ENCODE peak calls at places on chromosomes 4 and X, in seven cellular contexts. F is endothelial cell, K is astrocyte of the spinal cord, R is upper lobe of right lung, Y is GM12865, C is tibial nerve, A is uterus. D is an unnamed sample.

GRCh38 chr4:35105486-35105885 is 1138.8 kb downstream of the ARAP2 start:
- DNase-seq in Y (peak; percentile 10), F (no peak), R (no peak), C (no peak), A (no peak), K (no peak), D (no peak)

GRCh38 chrX:47047989-47048388 is 30.3 kb upstream of the RGN start:
- DNase-seq in C (no peak), R (no peak), A (no peak), F (no peak), K (no peak), Y (no peak), D (no peak)

GRCh38 chrX:8738588-8739189 is 6.8 kb upstream of the ANOS1 start:
- DNase-seq in Y (peak; percentile 26), K (peak; percentile 51), A (no peak), F (peak; percentile 50), C (peak; percentile 60), R (no peak), D (no peak)

GRCh38 chrX:41688154-41688553 is 619 bp upstream of the GPR34 start:
- DNase-seq in F (no peak), K (no peak), A (no peak), R (no peak), C (no peak), Y (no peak), D (no peak)

GRCh38 chr4:103918214-103918613 is 198.4 kb upstream of the TACR3 start:
- DNase-seq in F (no peak), K (no peak), A (no peak), Y (no peak), R (no peak), C (no peak), D (no peak)

GRCh38 chr4:118904935-118905334 is 16.3 kb downstream of the SYNPO2 start:
- DNase-seq in C (no peak), F (no peak), A (peak; percentile 29), Y (no peak), R (no peak), K (no peak), D (no peak)

GRCh38 chrX:9682456-9682855 is 83.2 kb downstream of the GPR143 start:
- DNase-seq in Y (no peak), K (peak; percentile 24), F (no peak), A (no peak), C (peak; percentile 5), R (no peak), D (no peak)

GRCh38 chr4:89337678-89338077 is 30.1 kb upstream of the GPRIN3 start:
- DNase-seq in R (no peak), C (no peak), Y (no peak), F (no peak), A (no peak), K (no peak), D (no peak)

GRCh38 chrX:49838374-49838773 is 9.3 kb downstream of the PAGE4 start:
- DNase-seq in A (peak; percentile 21), C (peak; percentile 25), Y (peak; percentile 44), K (peak; percentile 16), R (no peak), F (peak; percentile 24), D (no peak)

GRCh38 chrX:49846004-49846403 is 16.9 kb downstream of the PAGE4 start:
- DNase-seq in K (no peak), A (no peak), F (no peak), C (no peak), Y (peak; percentile 16), R (no peak), D (no peak)

GRCh38 chrX:49844622-49845021 is 15.5 kb downstream of the PAGE4 start:
- DNase-seq in A (no peak), Y (no peak), R (no peak), C (no peak), F (no peak), K (no peak), D (no peak)

GRCh38 chrX:49842603-49843002 is 13.5 kb downstream of the PAGE4 start:
- DNase-seq in C (no peak), R (no peak), F (no peak), K (no peak), Y (no peak), A (no peak), D (no peak)

GRCh38 chrX:49840679-49841078 is 11.6 kb downstream of the PAGE4 start:
- DNase-seq in C (peak; percentile 8), F (peak; percentile 73), K (peak; percentile 24), A (peak; percentile 30), R (peak; percentile 71), Y (peak; percentile 72), D (no peak)
- TF ChIP-seq CTCF in C (peak; percentile 5), F (peak; percentile 42), K (peak; percentile 43), A (peak; percentile 17), R (peak; percentile 30), Y (peak; percentile 45), D (no peak)

DNA sequence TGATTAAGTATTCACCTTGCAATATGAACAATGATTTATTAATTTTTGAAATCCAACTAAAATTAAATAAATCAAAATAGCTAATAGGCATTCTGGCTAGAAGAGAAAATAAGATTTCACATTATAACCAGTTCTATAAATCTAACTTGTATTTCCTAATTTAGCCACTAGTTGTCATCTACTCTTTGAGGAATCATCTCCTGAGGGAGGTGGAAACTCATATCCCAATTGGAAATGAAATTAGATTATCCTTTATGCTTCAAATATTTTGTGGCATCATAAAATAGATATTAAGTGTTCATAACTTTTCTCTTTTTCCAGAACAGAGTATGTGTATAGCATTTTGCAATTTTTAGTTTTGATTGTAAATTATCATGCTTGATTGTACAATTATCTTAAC is 558.5 kb upstream of the DIAPH2 start:
- DNase-seq in K (no peak), C (no peak), A (no peak), R (no peak), F (no peak), Y (no peak), D (no peak)
- TF ChIP-seq CTCF in K (no peak), C (no peak), A (no peak), R (no peak), F (peak; percentile 13), Y (no peak), D (no peak)

GRCh38 chr4:2243682-2244380 is 1.9 kb upstream of the HAUS3 start:
- DNase-seq in C (peak; percentile 67), K (peak; percentile 32), R (peak; percentile 69), A (peak; percentile 66), Y (peak; percentile 29), F (no peak), D (no peak)
- TF ChIP-seq CTCF in C (peak; percentile 35), K (peak; percentile 34), R (peak; percentile 34), A (peak; percentile 60), Y (peak; percentile 1), F (no peak), D (peak; percentile 47)

GRCh38 chrX:56368962-56369361 is 136.8 kb downstream of the KLF8 start:
- DNase-seq in Y (no peak), C (no peak), F (no peak), A (no peak), K (no peak), R (no peak), D (no peak)

DNA sequence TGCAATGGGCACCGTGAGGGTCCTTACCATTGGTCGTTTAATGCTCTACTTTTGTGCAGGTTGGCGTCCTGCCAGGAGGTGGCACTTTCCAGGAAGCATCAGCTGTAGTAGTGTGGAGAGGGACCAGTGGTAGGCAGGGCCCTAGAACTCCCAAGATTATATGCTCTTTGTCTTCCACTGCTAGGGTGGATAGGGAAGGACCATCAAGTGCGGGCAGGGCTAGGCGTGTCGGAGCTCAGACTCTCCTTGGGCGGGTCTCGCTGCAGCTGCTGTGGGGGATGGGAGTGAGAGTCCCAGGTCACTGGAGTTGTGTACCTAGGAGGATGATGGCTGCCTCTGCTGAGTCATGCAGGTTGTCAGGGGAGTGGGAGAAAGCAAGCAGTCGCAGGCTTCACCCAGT is 134.7 kb downstream of the KLF8 start:
- DNase-seq in F (no peak), K (no peak), A (no peak), Y (no peak), C (no peak), R (no peak), D (no peak)
- TF ChIP-seq CTCF in F (no peak), K (no peak), A (no peak), Y (no peak), C (no peak), R (no peak), D (no peak)

DNA sequence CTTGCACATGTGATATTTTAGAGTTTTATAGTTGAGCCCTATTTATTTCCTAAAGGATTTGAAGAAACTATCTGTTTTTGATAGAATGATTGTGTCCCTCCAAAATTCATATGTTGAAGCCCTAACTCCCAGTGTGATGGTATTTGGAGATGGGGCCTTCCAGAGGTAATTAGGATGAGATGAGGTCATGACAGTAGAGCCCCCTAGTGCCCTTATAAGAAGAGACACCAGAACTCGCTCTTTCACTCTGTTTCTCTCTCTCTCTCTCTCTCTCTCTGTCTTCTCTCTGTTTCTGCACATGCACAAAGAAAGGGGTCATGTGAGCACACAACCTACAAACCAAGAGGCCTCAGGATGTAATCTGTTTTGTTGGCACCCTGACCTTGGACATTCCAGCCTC is 921.9 kb upstream of the DIAPH2 start:
- DNase-seq in R (no peak), A (no peak), K (no peak), Y (no peak), F (no peak), C (no peak), D (no peak)
- TF ChIP-seq CTCF in R (no peak), A (no peak), K (no peak), Y (no peak), F (peak; percentile 12), C (no peak), D (no peak)

GRCh38 chr4:163895369-163896005 is 401.0 kb downstream of the TMA16 start:
- DNase-seq in K (no peak), A (no peak), F (no peak), Y (peak; percentile 6), R (no peak), C (no peak), D (no peak)

DNA sequence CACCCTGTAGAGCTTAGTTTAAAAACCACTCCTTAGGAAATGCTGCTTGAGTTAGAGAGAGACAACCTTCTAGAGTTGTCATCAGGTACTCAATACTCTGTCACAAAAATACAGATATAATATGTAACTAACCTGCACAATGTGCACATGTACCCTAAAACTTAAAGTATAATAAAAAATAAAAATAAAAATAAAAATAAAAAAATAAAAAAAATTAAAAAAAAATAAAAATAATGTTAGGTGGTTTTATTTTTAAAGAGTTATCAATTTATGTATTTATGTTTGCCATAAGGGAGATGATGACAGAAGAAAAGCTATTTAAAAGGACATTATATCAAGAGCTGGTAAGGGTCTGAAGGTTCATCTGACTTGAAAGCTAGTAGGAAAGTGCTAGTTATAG is 397.9 kb downstream of the TMA16 start:
- DNase-seq in R (no peak), A (no peak), C (no peak), F (no peak), K (no peak), Y (no peak), D (no peak)
- TF ChIP-seq CTCF in R (no peak), A (no peak), C (no peak), F (no peak), K (no peak), Y (no peak), D (no peak)

DNA sequence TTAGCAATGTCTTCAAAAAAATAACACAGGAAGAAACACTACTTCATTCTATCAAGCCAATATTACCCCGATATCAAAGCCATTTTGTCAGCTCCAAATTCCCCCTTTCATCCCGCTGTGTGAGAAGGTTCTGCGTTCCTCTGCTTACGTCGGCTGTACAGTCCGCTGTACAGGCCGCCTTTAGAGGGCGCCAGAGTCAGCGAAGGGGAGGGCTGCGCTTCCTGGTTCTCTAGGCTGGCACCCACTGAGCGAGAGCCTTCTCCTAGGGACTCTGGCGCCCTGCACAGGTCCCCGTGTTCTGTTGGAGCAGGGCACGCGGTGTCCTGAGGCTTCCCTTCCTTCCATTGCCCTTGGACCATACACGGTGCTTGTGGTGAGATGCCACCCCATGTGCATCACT is 25.3 kb upstream of the CT45A1 start:
- DNase-seq in C (no peak), K (no peak), F (peak; percentile 31), Y (no peak), R (no peak), A (no peak), D (no peak)
- TF ChIP-seq CTCF in C (no peak), K (peak; percentile 6), F (no peak), Y (peak; percentile 15), R (no peak), A (no peak), D (no peak)

GRCh38 chr4:177108708-177109107 is 201.0 kb upstream of the NEIL3 start:
- DNase-seq in F (no peak), Y (no peak), R (no peak), A (no peak), C (no peak), K (no peak), D (no peak)
- TF ChIP-seq CTCF in F (no peak), Y (peak; percentile 6), R (peak; percentile 15), A (no peak), C (no peak), K (peak; percentile 27), D (no peak)